ENCODE peak calls at places on chromosome 22, in nine cellular contexts. Y is GM23338, Z is GM23248, A is IMR-90, V is SJSA1, G is left ventricle myocardium inferior, O is lung, M is ovary, C is mammary epithelial cell. I is an unnamed sample.

GRCh38 chr22:27370987-27371386 is 430.6 kb downstream of the MN1 start:
- DNase-seq in Y (no peak), Z (no peak), A (no peak), V (no peak), G (no peak), O (peak; percentile 14), M (no peak), C (no peak), I (no peak)

GRCh38 chr22:42202669-42203068 is 67.8 kb downstream of the TCF20 start:
- DNase-seq in Y (no peak), Z (no peak), A (peak; percentile 67), V (no peak), G (no peak), O (no peak), M (no peak), C (no peak), I (no peak)

GRCh38 chr22:26547837-26548236 is 35.6 kb upstream of the TFIP11 start:
- DNase-seq in Y (no peak), Z (no peak), A (no peak), V (no peak), G (no peak), O (no peak), M (no peak), C (no peak), I (no peak)

GRCh38 chr22:37782340-37783168 is 25.2 kb upstream of the GCAT start:
- DNase-seq in Y (no peak), Z (peak; percentile 70), A (peak; percentile 44), V (peak; percentile 78), G (no peak), O (no peak), M (no peak), C (no peak), I (no peak)

GRCh38 chr22:36253523-36254490 is 874 bp downstream of the APOL1 start:
- DNase-seq in Y (no peak), Z (peak; percentile 48), A (no peak), V (no peak), G (no peak), O (no peak), M (peak; percentile 61), C (no peak), I (no peak)

GRCh38 chr22:38733329-38734202 is 22.2 kb downstream of the SUN2 start:
- DNase-seq in Y (peak; percentile 76), Z (peak; percentile 48), A (peak; percentile 55), V (peak; percentile 36), G (peak; percentile 64), O (no peak), M (peak; percentile 80), C (no peak), I (peak; percentile 49)

GRCh38 chr22:50481440-50482106 is at the start of gene ADM2:
- DNase-seq in Y (peak; percentile 87), Z (peak; percentile 59), A (no peak), V (no peak), G (no peak), O (no peak), M (no peak), C (no peak), I (peak; percentile 75)

GRCh38 chr22:35838849-35839646 is 121.4 kb downstream of the APOL5 start:
- DNase-seq in Y (peak; percentile 70), Z (peak; percentile 91), A (peak; percentile 82), V (peak; percentile 66), G (no peak), O (no peak), M (peak; percentile 54), C (peak; percentile 75), I (no peak)

GRCh38 chr22:36741204-36741793 is 34.6 kb downstream of the IFT27 start:
- DNase-seq in Y (peak; percentile 60), Z (peak; percentile 24), A (no peak), V (no peak), G (no peak), O (no peak), M (no peak), C (no peak), I (no peak)

GRCh38 chr22:19704355-19705015 is 9.8 kb upstream of the SEPTIN5 start:
- DNase-seq in Y (no peak), Z (no peak), A (no peak), V (no peak), G (no peak), O (no peak), M (no peak), C (no peak), I (no peak)

GRCh38 chr22:49827853-49828598 is at the start of gene BRD1:
- DNase-seq in Y (peak; percentile 74), Z (peak; percentile 88), A (peak; percentile 61), V (no peak), G (peak; percentile 70), O (no peak), M (peak; percentile 49), C (peak; percentile 49), I (peak; percentile 73)

GRCh38 chr22:27213766-27214581 is 556.6 kb downstream of the MIAT start:
- DNase-seq in Y (no peak), Z (peak; percentile 33), A (peak; percentile 55), V (no peak), G (peak; percentile 77), O (no peak), M (peak; percentile 75), C (no peak), I (peak; percentile 91)

GRCh38 chr22:24165673-24166072 is 15.6 kb upstream of the SUSD2 start:
- DNase-seq in Y (no peak), Z (peak; percentile 77), A (peak; percentile 53), V (no peak), G (no peak), O (no peak), M (no peak), C (peak; percentile 62), I (no peak)

DNA sequence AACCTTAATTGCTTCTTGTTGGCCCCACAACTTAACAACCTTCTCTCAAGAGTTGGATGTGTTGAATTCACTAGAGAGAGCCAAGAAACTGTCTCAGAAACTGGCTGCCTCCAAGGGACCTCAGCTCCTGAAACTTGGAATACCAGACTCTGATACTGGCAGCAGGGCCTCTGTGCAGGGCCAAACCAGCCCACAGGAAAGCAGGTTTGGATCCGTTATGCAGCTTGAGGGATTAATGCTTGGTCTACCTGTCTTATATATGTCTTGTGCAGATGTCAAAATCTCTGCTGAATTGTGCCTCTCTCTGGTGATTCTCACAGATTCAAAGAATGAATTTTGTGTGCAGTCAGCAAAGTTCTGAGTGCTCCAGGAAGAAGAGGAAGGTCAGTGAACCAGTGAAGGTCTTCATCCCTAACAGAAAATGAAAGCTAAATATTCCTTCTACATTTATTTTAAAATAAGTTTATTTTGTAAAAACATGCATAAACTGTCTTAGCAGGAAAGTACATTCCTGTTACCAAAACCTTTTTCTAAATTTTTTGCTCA is 70.7 kb downstream of the LIF start:
- DNase-seq in Y (no peak), Z (no peak), A (no peak), V (no peak), G (no peak), O (no peak), M (no peak), C (no peak), I (no peak)
- H3K4me1 ChIP-seq in Y (peaks cover 3% of the 10 kb centered on the region), Z (no peaks in the 10 kb centered on the region), A (peaks cover 5% of the 10 kb centered on the region), V (no peaks in the 10 kb centered on the region), G (no peaks in the 10 kb centered on the region), O (no peaks in the 10 kb centered on the region), M (peaks cover 3% of the 10 kb centered on the region), C (peaks cover 18% of the 10 kb centered on the region), I (peaks cover 1% of the 10 kb centered on the region)

GRCh38 chr22:40065981-40066380 is 71.2 kb downstream of the FAM83F start:
- DNase-seq in Y (no peak), Z (no peak), A (no peak), V (no peak), G (no peak), O (no peak), M (no peak), C (no peak), I (no peak)
- H3K27ac ChIP-seq in Y (peak overlapping the region; percentile 28), Z (no peak overlapping the region), A (no peak overlapping the region), V (no peak overlapping the region), G (no peak overlapping the region), O (no peak overlapping the region), M (no peak overlapping the region), C (no peak overlapping the region), I (no peak overlapping the region)

GRCh38 chr22:21942407-21942895 is 10.2 kb downstream of the PPM1F start:
- DNase-seq in Y (no peak), Z (peak; percentile 94), A (peak; percentile 88), V (peak; percentile 91), G (peak; percentile 89), O (peak; percentile 72), M (no peak), C (peak; percentile 89), I (peak; percentile 96)

GRCh38 chr22:21943571-21944448 is 8.8 kb downstream of the PPM1F start:
- DNase-seq in Y (no peak), Z (no peak), A (no peak), V (no peak), G (no peak), O (no peak), M (no peak), C (no peak), I (no peak)

GRCh38 chr22:21940521-21940920 is 12.1 kb downstream of the PPM1F start:
- DNase-seq in Y (no peak), Z (no peak), A (no peak), V (no peak), G (no peak), O (no peak), M (no peak), C (peak; percentile 40), I (peak; percentile 63)

GRCh38 chr22:21941921-21942320 is 10.7 kb downstream of the PPM1F start:
- DNase-seq in Y (no peak), Z (no peak), A (no peak), V (no peak), G (no peak), O (no peak), M (no peak), C (no peak), I (no peak)

DNA sequence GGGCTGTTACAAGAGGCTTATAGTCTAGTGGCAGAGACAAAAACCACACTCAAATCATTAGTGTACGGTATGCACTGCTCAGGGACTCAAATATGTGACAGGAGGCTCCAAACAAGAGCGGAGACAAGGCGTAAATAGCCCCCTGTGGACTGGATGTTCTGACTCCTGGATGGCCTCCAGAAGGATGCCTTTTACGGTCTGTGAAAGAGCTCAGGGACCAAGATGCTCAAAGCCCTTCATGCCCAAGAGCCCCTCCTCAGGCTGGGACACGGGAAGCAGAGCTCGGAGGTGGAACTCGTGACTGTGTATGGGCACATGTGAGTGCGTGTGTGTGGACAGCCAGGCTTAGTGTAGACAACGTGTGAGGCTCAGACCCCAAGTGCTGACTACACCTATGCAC is 9.7 kb downstream of the PPM1F start:
- DNase-seq in Y (no peak), Z (no peak), A (no peak), V (no peak), G (no peak), O (no peak), M (no peak), C (no peak), I (peak; percentile 68)
- H3K4me1 ChIP-seq in Y (peaks cover 8% of the 10 kb centered on the region), Z (peaks cover 41% of the 10 kb centered on the region), A (peaks cover 25% of the 10 kb centered on the region), V (peaks cover 28% of the 10 kb centered on the region), G (peaks cover 99% of the 10 kb centered on the region), O (peaks cover 43% of the 10 kb centered on the region), M (peaks cover 10% of the 10 kb centered on the region), C (peaks cover 49% of the 10 kb centered on the region), I (peaks cover 27% of the 10 kb centered on the region)

DNA sequence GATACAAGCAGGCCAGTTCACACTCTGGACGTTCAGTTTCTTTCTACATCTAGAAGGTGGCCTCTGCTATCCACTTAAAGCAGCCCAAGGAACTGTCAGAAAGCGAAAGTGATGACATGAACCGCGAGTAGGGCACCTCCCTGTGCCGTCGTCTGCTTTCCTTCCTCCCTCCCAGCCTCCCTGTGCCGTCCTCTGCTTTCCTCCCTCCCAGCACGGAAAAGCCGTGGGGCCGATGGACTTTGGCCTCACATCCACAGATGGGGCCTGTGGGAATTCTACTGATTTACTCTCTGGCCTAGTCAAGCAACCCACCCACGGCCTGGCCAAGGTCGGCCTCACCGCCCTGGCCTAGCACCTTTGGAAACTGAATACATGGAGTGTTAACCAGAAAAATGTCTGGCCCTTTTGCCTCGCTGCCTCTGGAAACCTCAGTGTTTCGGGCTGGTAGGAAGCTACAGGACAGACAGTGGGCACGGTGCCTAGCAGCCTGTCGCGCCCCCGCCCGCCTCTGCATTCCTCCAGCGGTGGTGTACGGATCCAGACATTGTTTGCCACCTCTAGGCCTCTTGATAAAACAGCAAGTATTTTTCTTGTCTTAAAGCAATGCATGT is 14.2 kb downstream of the PEX26 start:
- DNase-seq in Y (no peak), Z (peak; percentile 92), A (peak; percentile 43), V (peak; percentile 72), G (peak; percentile 80), O (peak; percentile 38), M (peak; percentile 71), C (peak; percentile 69), I (peak; percentile 91)
- H3K27ac ChIP-seq in Y (no peak overlapping the region), Z (peak overlapping the region; percentile 95), A (peak overlapping the region; percentile 70), V (peak overlapping the region; percentile 72), G (peak overlapping the region; percentile 93), O (peak overlapping the region; percentile 93), M (peak overlapping the region; percentile 67), C (peak overlapping the region; percentile 38), I (peak overlapping the region; percentile 75)